ENCODE peak calls at places on chromosomes 7 and 10, in six cellular contexts. H, Z, C, M, D and L are unnamed samples.

GRCh38 chr10:31419394-31420063 is 100.5 kb downstream of the ZEB1 start:
- DNase-seq in H (no peak), Z (no peak), C (no peak), M (no peak), D (no peak), L (no peak)

GRCh38 chr7:92404170-92404614 is 43.1 kb upstream of the GATAD1 start:
- DNase-seq in H (no peak), Z (no peak), C (no peak), M (no peak), D (no peak), L (no peak)

GRCh38 chr10:31368724-31369123 is 49.7 kb downstream of the ZEB1 start:
- DNase-seq in H (no peak), Z (no peak), C (no peak), M (no peak), D (no peak), L (no peak)

GRCh38 chr7:123122951-123123350 is 76.8 kb downstream of the SLC13A1 start:
- DNase-seq in H (no peak), Z (no peak), C (no peak), M (no peak), D (no peak), L (no peak)

GRCh38 chr7:2172311-2173183 is 60.2 kb downstream of the MAD1L1 start:
- DNase-seq in H (no peak), Z (no peak), C (no peak), M (peak), D (peak), L (peak)

GRCh38 chr10:14583252-14583651 is 191.4 kb downstream of the FAM107B start:
- DNase-seq in H (no peak), Z (no peak), C (no peak), M (no peak), D (no peak), L (no peak)

GRCh38 chr10:22253578-22253882 is 35.7 kb upstream of the EBLN1 start:
- DNase-seq in H (no peak), Z (no peak), C (no peak), M (no peak), D (no peak), L (peak)

GRCh38 chr10:47059606-47060311 is 148.5 kb downstream of the PTPN20 start:
- DNase-seq in H (no peak), Z (no peak), C (no peak), M (no peak), D (no peak), L (no peak)

GRCh38 chr7:133742709-133743538 is 384.2 kb upstream of the LRGUK start:
- DNase-seq in H (peak), Z (no peak), C (no peak), M (no peak), D (no peak), L (peak)

GRCh38 chr7:149245244-149245643 is 5.8 kb downstream of the ZNF212 start:
- DNase-seq in H (no peak), Z (no peak), C (no peak), M (no peak), D (no peak), L (no peak)

GRCh38 chr10:123536176-123536845 is 129.8 kb upstream of the GPR26 start:
- DNase-seq in H (no peak), Z (no peak), C (no peak), M (no peak), D (peak), L (no peak)

GRCh38 chr10:31515819-31516402 is 196.9 kb downstream of the ZEB1 start:
- DNase-seq in H (no peak), Z (no peak), C (no peak), M (no peak), D (no peak), L (no peak)

GRCh38 chr7:114415054-114415997 is 711 bp downstream of the FOXP2 start:
- DNase-seq in H (no peak), Z (no peak), C (no peak), M (no peak), D (no peak), L (no peak)

GRCh38 chr7:20577362-20578069 is 38.0 kb upstream of the ABCB5 start:
- DNase-seq in H (no peak), Z (no peak), C (no peak), M (no peak), D (no peak), L (no peak)

GRCh38 chr10:14296081-14296709 is 34.5 kb downstream of the FRMD4A start:
- DNase-seq in H (no peak), Z (no peak), C (no peak), M (no peak), D (no peak), L (peak)

GRCh38 chr7:70856889-70857511 is 274.9 kb upstream of the GALNT17 start:
- DNase-seq in H (peak), Z (peak), C (peak), M (peak), D (peak), L (peak)

GRCh38 chr7:133099887-133100286 is 18.0 kb upstream of the CHCHD3 start:
- DNase-seq in H (no peak), Z (no peak), C (no peak), M (no peak), D (no peak), L (no peak)

GRCh38 chr10:121085386-121085785 is 234.2 kb downstream of the WDR11 start:
- DNase-seq in H (no peak), Z (no peak), C (no peak), M (no peak), D (no peak), L (no peak)

GRCh38 chr7:130154501-130155317 is 50.5 kb downstream of the TMEM209 start:
- DNase-seq in H (no peak), Z (no peak), C (peak), M (no peak), D (peak), L (peak)

GRCh38 chr10:77131214-77131613 is 506.4 kb downstream of the KCNMA1 start:
- DNase-seq in H (no peak), Z (no peak), C (no peak), M (no peak), D (no peak), L (no peak)

GRCh38 chr10:11881477-11882417 is 58.6 kb downstream of the PROSER2 start:
- DNase-seq in H (peak), Z (peak), C (peak), M (peak), D (peak), L (no peak)

GRCh38 chr7:26398436-26399308 is 107.0 kb downstream of the SNX10 start:
- DNase-seq in H (no peak), Z (no peak), C (peak), M (no peak), D (peak), L (peak)

GRCh38 chr7:134188311-134188710 is 61.2 kb downstream of the LRGUK start:
- DNase-seq in H (no peak), Z (no peak), C (no peak), M (no peak), D (no peak), L (no peak)

GRCh38 chr10:21170216-21170615 is 273.1 kb upstream of the NEBL start:
- DNase-seq in H (no peak), Z (no peak), C (no peak), M (no peak), D (no peak), L (no peak)

GRCh38 chr7:157951300-157952049 is 614.7 kb downstream of the DNAJB6 start:
- DNase-seq in H (no peak), Z (no peak), C (no peak), M (no peak), D (no peak), L (no peak)

GRCh38 chr7:102415685-102416225 is 17.6 kb upstream of the ORAI2 start:
- DNase-seq in H (no peak), Z (no peak), C (peak), M (no peak), D (no peak), L (peak)

GRCh38 chr7:43589133-43589478 is 6.2 kb downstream of the STK17A start:
- DNase-seq in H (no peak), Z (no peak), C (no peak), M (no peak), D (no peak), L (no peak)

GRCh38 chr10:3714526-3714925 is 70.5 kb downstream of the KLF6 start:
- DNase-seq in H (no peak), Z (no peak), C (no peak), M (no peak), D (no peak), L (no peak)

GRCh38 chr7:79702116-79702515 is 248.6 kb upstream of the MAGI2 start:
- DNase-seq in H (no peak), Z (no peak), C (no peak), M (no peak), D (no peak), L (no peak)
- TF ChIP-seq SIN3A in H (no peak), Z (no peak), C (no peak), M (no peak), D (no peak), L (no peak)

GRCh38 chr7:82343716-82344115 is 99.9 kb downstream of the CACNA2D1 start:
- DNase-seq in H (no peak), Z (no peak), C (no peak), M (no peak), D (no peak), L (peak)

GRCh38 chr7:82339958-82340357 is 103.6 kb downstream of the CACNA2D1 start:
- DNase-seq in H (no peak), Z (no peak), C (no peak), M (no peak), D (no peak), L (no peak)

GRCh38 chr7:82347808-82348207 is 95.8 kb downstream of the CACNA2D1 start:
- DNase-seq in H (no peak), Z (no peak), C (no peak), M (no peak), D (no peak), L (no peak)

GRCh38 chr7:82348251-82348650 is 95.3 kb downstream of the CACNA2D1 start:
- DNase-seq in H (no peak), Z (no peak), C (no peak), M (no peak), D (no peak), L (no peak)

GRCh38 chr7:82345886-82346285 is 97.7 kb downstream of the CACNA2D1 start:
- DNase-seq in H (no peak), Z (no peak), C (no peak), M (no peak), D (no peak), L (no peak)
- TF ChIP-seq SIN3A in H (no peak), Z (no peak), C (no peak), M (no peak), D (no peak), L (no peak)

GRCh38 chr7:74429153-74429747 is 24.5 kb upstream of the GTF2IRD1 start:
- DNase-seq in H (no peak), Z (no peak), C (no peak), M (no peak), D (peak), L (peak)

GRCh38 chr7:74427974-74428373 is 25.7 kb upstream of the GTF2IRD1 start:
- DNase-seq in H (no peak), Z (no peak), C (no peak), M (no peak), D (no peak), L (peak)

GRCh38 chr7:74430961-74431466 is 22.7 kb upstream of the GTF2IRD1 start:
- DNase-seq in H (no peak), Z (no peak), C (no peak), M (no peak), D (peak), L (no peak)
- TF ChIP-seq SIN3A in H (no peak), Z (no peak), C (no peak), M (no peak), D (no peak), L (no peak)

GRCh38 chr7:143429770-143430698 is 13.2 kb upstream of the TAS2R60 start:
- DNase-seq in H (no peak), Z (no peak), C (no peak), M (no peak), D (no peak), L (no peak)
- TF ChIP-seq SIN3A in H (no peak), Z (no peak), C (no peak), M (no peak), D (no peak), L (no peak)

GRCh38 chr10:84588971-84589370 is 260.6 kb downstream of the CCSER2 start:
- DNase-seq in H (no peak), Z (no peak), C (no peak), M (no peak), D (peak), L (peak)
- TF ChIP-seq SIN3A in H (no peak), Z (no peak), C (no peak), M (no peak), D (no peak), L (no peak)

GRCh38 chr7:920351-921070 is 34.0 kb downstream of the ADAP1 start:
- DNase-seq in H (no peak), Z (no peak), C (no peak), M (no peak), D (peak), L (no peak)
- TF ChIP-seq SIN3A in H (no peak), Z (no peak), C (no peak), M (no peak), D (no peak), L (no peak)